ENCODE peak calls at places on chromosomes 4 and X, in ten cellular contexts. B is midbrain; D is activated naive CD4-positive, alpha-beta T cell treated with anti-CD3 and anti-CD28 coated beads, Interleukin-2, amount 10 ng/mL, durations not matched to agents 7 days and 5 days; Z is adrenal gland; W is A172; O is M059J; F is H4; R is Kasumi-1; U is neural crest cell; M is right atrium auricular region. E is an unnamed sample.

GRCh38 chr4:185874516-185875230 is 62.7 kb upstream of the SORBS2 start:
- DNase-seq in B (no peak), D (no peak), Z (peak), W (peak), O (peak), F (no peak), R (no peak), U (no peak), M (no peak), E (no peak)

GRCh38 chrX:133776072-133776471 is 209.3 kb downstream of the GPC3 start:
- DNase-seq in B (peak), D (peak), Z (no peak), W (no peak), O (no peak), F (no peak), R (no peak), U (peak), M (no peak), E (peak)

GRCh38 chr4:41832961-41833360 is 84.4 kb upstream of the PHOX2B start:
- DNase-seq in B (no peak), D (no peak), Z (peak), W (no peak), O (no peak), F (no peak), R (peak), U (no peak), M (no peak), E (no peak)

GRCh38 chr4:4392501-4393183 is 5.7 kb downstream of the NSG1 start:
- DNase-seq in B (no peak), D (no peak), Z (no peak), W (no peak), O (no peak), F (no peak), R (no peak), U (no peak), M (no peak), E (no peak)

GRCh38 chr4:152929888-152930287 is 6.2 kb upstream of the FHDC1 start:
- DNase-seq in B (no peak), D (no peak), Z (no peak), W (no peak), O (no peak), F (no peak), R (no peak), U (no peak), M (no peak), E (no peak)

GRCh38 chr4:155599596-155599995 is 67.1 kb upstream of the GUCY1A1 start:
- DNase-seq in B (no peak), D (no peak), Z (no peak), W (peak), O (no peak), F (no peak), R (no peak), U (no peak), M (no peak), E (no peak)

GRCh38 chr4:184668096-184668495 is 18.6 kb downstream of the PRIMPOL start:
- DNase-seq in B (no peak), D (no peak), Z (no peak), W (no peak), O (no peak), F (no peak), R (no peak), U (no peak), M (no peak), E (no peak)

GRCh38 chrX:23511783-23512182 is 155.5 kb upstream of the PRDX4 start:
- DNase-seq in B (no peak), D (no peak), Z (no peak), W (no peak), O (no peak), F (no peak), R (no peak), U (no peak), M (no peak), E (no peak)

GRCh38 chr4:1408418-1408817 is 2.2 kb upstream of the NKX1-1 start:
- DNase-seq in B (no peak), D (no peak), Z (no peak), W (no peak), O (no peak), F (no peak), R (no peak), U (no peak), M (peak), E (peak)

GRCh38 chrX:149259241-149259640 is 245.9 kb downstream of the IDS start:
- DNase-seq in B (no peak), D (no peak), Z (no peak), W (peak), O (peak), F (no peak), R (no peak), U (no peak), M (no peak), E (no peak)

GRCh38 chr4:123802082-123802658 is 405.6 kb downstream of the SPRY1 start:
- DNase-seq in B (no peak), D (no peak), Z (no peak), W (no peak), O (no peak), F (no peak), R (no peak), U (no peak), M (no peak), E (no peak)

GRCh38 chr4:74284074-74284473 is 24.2 kb upstream of the EPGN start:
- DNase-seq in B (no peak), D (no peak), Z (no peak), W (peak), O (peak), F (no peak), R (no peak), U (no peak), M (no peak), E (no peak)

GRCh38 chrX:154719132-154719675 is 31.7 kb downstream of the GAB3 start:
- DNase-seq in B (no peak), D (peak), Z (no peak), W (peak), O (peak), F (peak), R (peak), U (no peak), M (no peak), E (peak)

GRCh38 chrX:41982966-41983365 is 59.6 kb upstream of the CASK start:
- DNase-seq in B (no peak), D (no peak), Z (no peak), W (no peak), O (no peak), F (no peak), R (no peak), U (no peak), M (no peak), E (peak)

GRCh38 chrX:154603438-154604430 is 15.3 kb downstream of the CTAG1B start:
- DNase-seq in B (no peak), D (no peak), Z (peak), W (peak), O (peak), F (peak), R (peak), U (no peak), M (no peak), E (peak)

GRCh38 chrX:132181364-132181763 is 37.9 kb downstream of the RAP2C start:
- DNase-seq in B (no peak), D (no peak), Z (peak), W (no peak), O (peak), F (peak), R (no peak), U (no peak), M (no peak), E (no peak)

E was measured in KBM-7.